ENCODE peak calls at places on chromosomes 5 and 9, in seven cellular contexts. M, I, F, Q, V, J and X are unnamed samples.

GRCh38 chr5:6266671-6267197 is 111.6 kb downstream of the MED10 start:
- DNase-seq in M (no peak), I (no peak), F (no peak), Q (no peak), V (no peak), J (no peak), X (no peak)

GRCh38 chr9:136644593-136645342 is 17.9 kb upstream of the EGFL7 start:
- DNase-seq in M (peak; percentile 82), I (peak; percentile 67), F (peak; percentile 66), Q (peak; percentile 38), V (peak; percentile 73), J (no peak), X (peak; percentile 91)

GRCh38 chr9:113963017-113963620 is 87.0 kb downstream of the ZNF618 start:
- DNase-seq in M (peak; percentile 78), I (no peak), F (peak; percentile 53), Q (peak; percentile 80), V (peak; percentile 28), J (peak; percentile 42), X (no peak)

GRCh38 chr5:57435701-57436134 is 46.9 kb downstream of the ACTBL2 start:
- DNase-seq in M (no peak), I (no peak), F (no peak), Q (peak; percentile 98), V (no peak), J (no peak), X (no peak)

GRCh38 chr9:69976165-69976564 is 67.5 kb upstream of the MAMDC2 start:
- DNase-seq in M (no peak), I (no peak), F (peak; percentile 74), Q (peak; percentile 90), V (no peak), J (peak; percentile 77), X (no peak)

GRCh38 chr9:132141364-132141947 is 20.4 kb upstream of the NTNG2 start:
- DNase-seq in M (no peak), I (no peak), F (peak; percentile 19), Q (peak; percentile 10), V (peak; percentile 31), J (peak; percentile 94), X (peak; percentile 26)

GRCh38 chr5:121189569-121190305 is 661.9 kb upstream of the FTMT start:
- DNase-seq in M (no peak), I (no peak), F (peak; percentile 9), Q (peak; percentile 86), V (no peak), J (peak; percentile 67), X (no peak)

GRCh38 chr5:167219296-167219695 is 1072.1 kb upstream of the WWC1 start:
- DNase-seq in M (no peak), I (no peak), F (no peak), Q (no peak), V (no peak), J (no peak), X (no peak)

GRCh38 chr9:119365291-119366027 is 3.8 kb downstream of the BRINP1 start:
- DNase-seq in M (peak; percentile 82), I (no peak), F (peak; percentile 63), Q (peak; percentile 55), V (peak; percentile 65), J (peak; percentile 90), X (no peak)

GRCh38 chr9:35562895-35563746 is 41.9 kb upstream of the TESK1 start:
- DNase-seq in M (no peak), I (no peak), F (no peak), Q (peak; percentile 22), V (no peak), J (no peak), X (no peak)

GRCh38 chr5:124921694-124922093 is 175.3 kb upstream of the ZNF608 start:
- DNase-seq in M (no peak), I (no peak), F (no peak), Q (no peak), V (no peak), J (peak; percentile 50), X (no peak)

GRCh38 chr5:1633605-1634336 is 110.0 kb upstream of the LPCAT1 start:
- DNase-seq in M (peak; percentile 76), I (peak; percentile 63), F (peak; percentile 66), Q (peak; percentile 42), V (peak; percentile 78), J (peak; percentile 91), X (peak; percentile 94)

GRCh38 chr5:472076-472655 is 29.2 kb downstream of the EXOC3 start:
- DNase-seq in M (peak; percentile 18), I (no peak), F (no peak), Q (peak; percentile 18), V (no peak), J (peak; percentile 65), X (peak; percentile 83)

GRCh38 chr9:71819115-71819739 is 50.9 kb upstream of the CEMIP2 start:
- DNase-seq in M (peak; percentile 23), I (peak; percentile 29), F (peak; percentile 41), Q (peak; percentile 61), V (peak; percentile 57), J (peak; percentile 44), X (no peak)